ENCODE peak calls at places on chromosomes 1 and 21, in eight cellular contexts. T, U, W, C, F, V, M and Z are unnamed samples.

GRCh38 chr1:81186271-81186670 is 614.5 kb upstream of the ADGRL2 start:
- DNase-seq in T (no peak), U (no peak), W (no peak), C (no peak), F (peak; percentile 14), V (no peak), M (no peak), Z (no peak)

GRCh38 chr1:157156058-157156541 is 17.9 kb upstream of the ETV3 start:
- DNase-seq in T (peak; percentile 21), U (no peak), W (peak; percentile 63), C (no peak), F (peak; percentile 81), V (peak; percentile 15), M (peak; percentile 89), Z (no peak)

GRCh38 chr1:233624289-233624688 is 10.4 kb downstream of the KCNK1 start:
- DNase-seq in T (no peak), U (no peak), W (no peak), C (no peak), F (no peak), V (no peak), M (no peak), Z (no peak)

GRCh38 chr21:45636921-45637646 is 6.4 kb upstream of the PCBP3 start:
- DNase-seq in T (no peak), U (no peak), W (peak; percentile 18), C (no peak), F (peak; percentile 31), V (no peak), M (no peak), Z (no peak)

GRCh38 chr1:154999651-155000474 is 2.7 kb upstream of the ZBTB7B start:
- DNase-seq in T (no peak), U (no peak), W (peak; percentile 84), C (no peak), F (peak; percentile 35), V (no peak), M (peak; percentile 64), Z (no peak)

GRCh38 chr1:47233165-47233564 is 1.1 kb upstream of the TAL1 start:
- DNase-seq in T (no peak), U (no peak), W (no peak), C (no peak), F (no peak), V (no peak), M (no peak), Z (no peak)

GRCh38 chr1:198047913-198048312 is 108.9 kb upstream of the NEK7 start:
- DNase-seq in T (no peak), U (no peak), W (no peak), C (no peak), F (no peak), V (no peak), M (no peak), Z (no peak)

GRCh38 chr1:33460947-33461629 is 11.4 kb upstream of the ZSCAN20 start:
- DNase-seq in T (no peak), U (no peak), W (peak; percentile 64), C (no peak), F (no peak), V (no peak), M (peak; percentile 73), Z (no peak)

GRCh38 chr1:63622847-63623566 is 29.8 kb downstream of the PGM1 start:
- DNase-seq in T (no peak), U (no peak), W (no peak), C (no peak), F (no peak), V (no peak), M (no peak), Z (no peak)

GRCh38 chr1:154808909-154809262 is 61.2 kb downstream of the KCNN3 start:
- DNase-seq in T (no peak), U (no peak), W (peak; percentile 59), C (no peak), F (peak; percentile 13), V (no peak), M (no peak), Z (no peak)

GRCh38 chr1:230424440-230425251 is 1.5 kb downstream of the PGBD5 start:
- DNase-seq in T (no peak), U (peak; percentile 79), W (no peak), C (no peak), F (peak; percentile 4), V (no peak), M (no peak), Z (peak; percentile 31)

GRCh38 chr1:177669161-177669560 is 300.7 kb downstream of the SEC16B start:
- DNase-seq in T (no peak), U (no peak), W (no peak), C (no peak), F (no peak), V (no peak), M (no peak), Z (no peak)

GRCh38 chr1:12666141-12666735 is 22.4 kb downstream of the AADACL4 start:
- DNase-seq in T (no peak), U (no peak), W (no peak), C (no peak), F (no peak), V (no peak), M (no peak), Z (no peak)

GRCh38 chr1:24119489-24119858 is 7.5 kb upstream of the MYOM3 start:
- DNase-seq in T (no peak), U (no peak), W (no peak), C (no peak), F (no peak), V (no peak), M (no peak), Z (no peak)

GRCh38 chr1:183821309-183822080 is 16.6 kb downstream of the RGL1 start:
- DNase-seq in T (no peak), U (no peak), W (no peak), C (no peak), F (peak; percentile 58), V (no peak), M (no peak), Z (no peak)

GRCh38 chr1:62285984-62286481 is 33.2 kb downstream of the KANK4 start:
- DNase-seq in T (no peak), U (no peak), W (no peak), C (no peak), F (peak; percentile 23), V (no peak), M (no peak), Z (no peak)

GRCh38 chr1:25451903-25452302 is 21.2 kb downstream of the MACO1 start:
- DNase-seq in T (no peak), U (no peak), W (no peak), C (no peak), F (no peak), V (no peak), M (no peak), Z (no peak)

GRCh38 chr1:98342556-98342955 is 319.0 kb upstream of the SNX7 start:
- DNase-seq in T (no peak), U (no peak), W (no peak), C (no peak), F (peak; percentile 51), V (no peak), M (no peak), Z (no peak)

GRCh38 chr21:37863842-37864241 is 52.4 kb downstream of the KCNJ6 start:
- DNase-seq in T (no peak), U (no peak), W (no peak), C (no peak), F (no peak), V (no peak), M (no peak), Z (no peak)

GRCh38 chr1:121558514-121558913 is 373.7 kb downstream of the SRGAP2C start:
- DNase-seq in T (no peak), U (no peak), W (no peak), C (peak; percentile 63), F (peak; percentile 93), V (no peak), M (no peak), Z (no peak)

GRCh38 chr1:212794561-212795014 is 2.9 kb downstream of the TATDN3 start:
- DNase-seq in T (peak; percentile 16), U (no peak), W (peak; percentile 79), C (no peak), F (no peak), V (no peak), M (no peak), Z (no peak)

GRCh38 chr21:36470294-36470693 is 9.6 kb downstream of the CLDN14 start:
- DNase-seq in T (no peak), U (no peak), W (no peak), C (no peak), F (no peak), V (no peak), M (no peak), Z (no peak)

GRCh38 chr1:78911956-78912880 is 94.3 kb downstream of the ADGRL4 start:
- DNase-seq in T (no peak), U (no peak), W (no peak), C (no peak), F (peak; percentile 36), V (no peak), M (no peak), Z (no peak)

GRCh38 chr1:35488346-35488745 is 68.9 kb downstream of the KIAA0319L start:
- DNase-seq in T (no peak), U (no peak), W (no peak), C (no peak), F (no peak), V (no peak), M (no peak), Z (no peak)

GRCh38 chr1:183163311-183163710 is 22.8 kb upstream of the LAMC2 start:
- DNase-seq in T (no peak), U (no peak), W (no peak), C (peak; percentile 50), F (peak; percentile 87), V (no peak), M (no peak), Z (no peak)

GRCh38 chr1:117389779-117390178 is 22.5 kb downstream of the MAN1A2 start:
- DNase-seq in T (no peak), U (no peak), W (no peak), C (no peak), F (no peak), V (no peak), M (no peak), Z (no peak)

GRCh38 chr21:45098867-45099266 is 24.5 kb downstream of the ADARB1 start:
- DNase-seq in T (no peak), U (no peak), W (peak; percentile 61), C (no peak), F (peak; percentile 20), V (no peak), M (no peak), Z (no peak)

GRCh38 chr1:148434832-148435231 is 48.3 kb downstream of the PPIAL4G start:
- DNase-seq in T (no peak), U (no peak), W (no peak), C (no peak), F (no peak), V (no peak), M (no peak), Z (no peak)

GRCh38 chr1:210624722-210625121 is 296.0 kb downstream of the HHAT start:
- DNase-seq in T (peak; percentile 26), U (no peak), W (no peak), C (no peak), F (no peak), V (peak; percentile 42), M (no peak), Z (peak; percentile 13)

GRCh38 chr1:171257207-171258052 is 9.1 kb downstream of the FMO1 start:
- DNase-seq in T (no peak), U (no peak), W (no peak), C (no peak), F (peak; percentile 82), V (no peak), M (peak; percentile 51), Z (no peak)